ENCODE peak calls at places on chromosomes 2 and 18, in ten cellular contexts. One of them, this sample, is unnamed.

GRCh38 chr2:169362346-169363026 is at the start of gene LRP2:
- DNase-seq in lower lobe of right lung: peak; percentile 63
- DNase-seq in tibial artery: no peak
- DNase-seq in CD4-positive, CD25-positive, alpha-beta regulatory T cell: peak; percentile 3
- DNase-seq in mammary epithelial cell: peak; percentile 2
- DNase-seq in SJSA1: peak; percentile 41
- DNase-seq in hepatocyte: peak; percentile 39
- DNase-seq in heart left ventricle: no peak
- DNase-seq in aorta: peak; percentile 45
- DNase-seq in GM23248: peak; percentile 19
- DNase-seq in this sample: peak; percentile 8

GRCh38 chr18:68925268-68925667 is 127.4 kb downstream of the CCDC102B start:
- DNase-seq in SJSA1: no peak
- DNase-seq in heart left ventricle: no peak
- DNase-seq in hepatocyte: peak; percentile 22
- DNase-seq in tibial artery: no peak
- DNase-seq in CD4-positive, CD25-positive, alpha-beta regulatory T cell: no peak
- DNase-seq in lower lobe of right lung: no peak
- DNase-seq in GM23248: peak; percentile 23
- DNase-seq in mammary epithelial cell: peak; percentile 35
- DNase-seq in aorta: no peak
- DNase-seq in this sample: no peak

GRCh38 chr2:234678721-234679120 is 181.8 kb upstream of the ARL4C start:
- DNase-seq in SJSA1: no peak
- DNase-seq in mammary epithelial cell: no peak
- DNase-seq in CD4-positive, CD25-positive, alpha-beta regulatory T cell: no peak
- DNase-seq in heart left ventricle: no peak
- DNase-seq in lower lobe of right lung: no peak
- DNase-seq in tibial artery: peak; percentile 68
- DNase-seq in hepatocyte: no peak
- DNase-seq in aorta: no peak
- DNase-seq in GM23248: peak; percentile 81
- DNase-seq in this sample: no peak

GRCh38 chr2:240565267-240566202 is 2.7 kb upstream of the RNPEPL1 start:
- DNase-seq in GM23248: peak; percentile 86
- DNase-seq in SJSA1: peak; percentile 96
- DNase-seq in heart left ventricle: peak; percentile 75
- DNase-seq in lower lobe of right lung: peak; percentile 96
- DNase-seq in aorta: peak; percentile 90
- DNase-seq in hepatocyte: peak; percentile 94
- DNase-seq in CD4-positive, CD25-positive, alpha-beta regulatory T cell: peak; percentile 89
- DNase-seq in tibial artery: peak; percentile 84
- DNase-seq in mammary epithelial cell: peak; percentile 72
- DNase-seq in this sample: peak; percentile 94

GRCh38 chr2:74081030-74081429 is 66.7 kb downstream of the BOLA3 start:
- DNase-seq in SJSA1: no peak
- DNase-seq in mammary epithelial cell: no peak
- DNase-seq in heart left ventricle: no peak
- DNase-seq in hepatocyte: no peak
- DNase-seq in tibial artery: peak; percentile 25
- DNase-seq in lower lobe of right lung: no peak
- DNase-seq in GM23248: peak; percentile 37
- DNase-seq in aorta: no peak
- DNase-seq in CD4-positive, CD25-positive, alpha-beta regulatory T cell: no peak
- DNase-seq in this sample: no peak

GRCh38 chr2:236180831-236181453 is 12.8 kb upstream of the GBX2 start:
- DNase-seq in CD4-positive, CD25-positive, alpha-beta regulatory T cell: no peak
- DNase-seq in hepatocyte: peak; percentile 80
- DNase-seq in tibial artery: peak; percentile 67
- DNase-seq in SJSA1: peak; percentile 75
- DNase-seq in aorta: no peak
- DNase-seq in GM23248: peak; percentile 65
- DNase-seq in heart left ventricle: no peak
- DNase-seq in mammary epithelial cell: no peak
- DNase-seq in lower lobe of right lung: no peak
- DNase-seq in this sample: peak; percentile 24

GRCh38 chr2:240601061-240601830 is 14.7 kb downstream of the CAPN10 start:
- DNase-seq in mammary epithelial cell: no peak
- DNase-seq in CD4-positive, CD25-positive, alpha-beta regulatory T cell: no peak
- DNase-seq in aorta: peak; percentile 41
- DNase-seq in tibial artery: peak; percentile 53
- DNase-seq in SJSA1: no peak
- DNase-seq in hepatocyte: no peak
- DNase-seq in GM23248: no peak
- DNase-seq in lower lobe of right lung: peak; percentile 34
- DNase-seq in heart left ventricle: no peak
- DNase-seq in this sample: no peak

GRCh38 chr18:10386049-10386448 is 68.4 kb upstream of the APCDD1 start:
- DNase-seq in tibial artery: no peak
- DNase-seq in lower lobe of right lung: no peak
- DNase-seq in CD4-positive, CD25-positive, alpha-beta regulatory T cell: no peak
- DNase-seq in SJSA1: no peak
- DNase-seq in heart left ventricle: no peak
- DNase-seq in hepatocyte: no peak
- DNase-seq in GM23248: no peak
- DNase-seq in mammary epithelial cell: no peak
- DNase-seq in aorta: no peak
- DNase-seq in this sample: no peak

GRCh38 chr2:215738360-215738759 is 275.0 kb downstream of the MREG start:
- DNase-seq in CD4-positive, CD25-positive, alpha-beta regulatory T cell: no peak
- DNase-seq in hepatocyte: no peak
- DNase-seq in mammary epithelial cell: no peak
- DNase-seq in SJSA1: no peak
- DNase-seq in tibial artery: no peak
- DNase-seq in lower lobe of right lung: no peak
- DNase-seq in GM23248: no peak
- DNase-seq in aorta: no peak
- DNase-seq in heart left ventricle: no peak
- DNase-seq in this sample: no peak

GRCh38 chr2:1115843-1116539 is 165.3 kb downstream of the SNTG2 start:
- DNase-seq in aorta: no peak
- DNase-seq in SJSA1: no peak
- DNase-seq in heart left ventricle: no peak
- DNase-seq in hepatocyte: no peak
- DNase-seq in lower lobe of right lung: no peak
- DNase-seq in GM23248: no peak
- DNase-seq in mammary epithelial cell: no peak
- DNase-seq in tibial artery: no peak
- DNase-seq in CD4-positive, CD25-positive, alpha-beta regulatory T cell: no peak
- DNase-seq in this sample: no peak

GRCh38 chr2:39232141-39232540 is 11.6 kb downstream of the CDKL4 start:
- DNase-seq in SJSA1: no peak
- DNase-seq in GM23248: peak; percentile 18
- DNase-seq in mammary epithelial cell: no peak
- DNase-seq in CD4-positive, CD25-positive, alpha-beta regulatory T cell: no peak
- DNase-seq in heart left ventricle: no peak
- DNase-seq in aorta: no peak
- DNase-seq in hepatocyte: no peak
- DNase-seq in tibial artery: no peak
- DNase-seq in lower lobe of right lung: no peak
- DNase-seq in this sample: no peak

GRCh38 chr18:27695509-27695908 is 481.4 kb downstream of the CDH2 start:
- DNase-seq in GM23248: no peak
- DNase-seq in tibial artery: no peak
- DNase-seq in hepatocyte: peak; percentile 27
- DNase-seq in CD4-positive, CD25-positive, alpha-beta regulatory T cell: no peak
- DNase-seq in heart left ventricle: no peak
- DNase-seq in aorta: no peak
- DNase-seq in SJSA1: no peak
- DNase-seq in lower lobe of right lung: no peak
- DNase-seq in mammary epithelial cell: peak; percentile 34
- DNase-seq in this sample: no peak

GRCh38 chr2:79090678-79091077 is 2.9 kb upstream of the REG1B start:
- DNase-seq in CD4-positive, CD25-positive, alpha-beta regulatory T cell: no peak
- DNase-seq in heart left ventricle: no peak
- DNase-seq in lower lobe of right lung: no peak
- DNase-seq in hepatocyte: no peak
- DNase-seq in GM23248: no peak
- DNase-seq in tibial artery: no peak
- DNase-seq in SJSA1: no peak
- DNase-seq in aorta: no peak
- DNase-seq in mammary epithelial cell: no peak
- DNase-seq in this sample: no peak

GRCh38 chr2:63792523-63792922 is 49.2 kb upstream of the UGP2 start:
- DNase-seq in tibial artery: no peak
- DNase-seq in heart left ventricle: no peak
- DNase-seq in mammary epithelial cell: peak; percentile 78
- DNase-seq in SJSA1: peak; percentile 74
- DNase-seq in aorta: no peak
- DNase-seq in CD4-positive, CD25-positive, alpha-beta regulatory T cell: no peak
- DNase-seq in hepatocyte: peak; percentile 10
- DNase-seq in GM23248: peak; percentile 90
- DNase-seq in lower lobe of right lung: no peak
- DNase-seq in this sample: no peak

GRCh38 chr2:145715601-145716000 is 1195.7 kb upstream of the ZEB2 start:
- DNase-seq in GM23248: peak; percentile 64
- DNase-seq in heart left ventricle: no peak
- DNase-seq in tibial artery: no peak
- DNase-seq in SJSA1: no peak
- DNase-seq in mammary epithelial cell: peak; percentile 21
- DNase-seq in CD4-positive, CD25-positive, alpha-beta regulatory T cell: no peak
- DNase-seq in aorta: no peak
- DNase-seq in lower lobe of right lung: no peak
- DNase-seq in hepatocyte: no peak
- DNase-seq in this sample: no peak

GRCh38 chr2:26458365-26459042 is 19.4 kb downstream of the OTOF start:
- DNase-seq in mammary epithelial cell: no peak
- DNase-seq in SJSA1: peak; percentile 33
- DNase-seq in aorta: no peak
- DNase-seq in tibial artery: peak; percentile 51
- DNase-seq in CD4-positive, CD25-positive, alpha-beta regulatory T cell: no peak
- DNase-seq in GM23248: no peak
- DNase-seq in hepatocyte: no peak
- DNase-seq in heart left ventricle: no peak
- DNase-seq in lower lobe of right lung: no peak
- DNase-seq in this sample: no peak
- H3K4me1 ChIP-seq in mammary epithelial cell: no peaks in the 10 kb centered on the region
- H3K4me1 ChIP-seq in SJSA1: no peaks in the 10 kb centered on the region
- H3K4me1 ChIP-seq in aorta: no peaks in the 10 kb centered on the region
- H3K4me1 ChIP-seq in tibial artery: no peaks in the 10 kb centered on the region
- H3K4me1 ChIP-seq in CD4-positive, CD25-positive, alpha-beta regulatory T cell: no peaks in the 10 kb centered on the region
- H3K4me1 ChIP-seq in GM23248: peaks cover 10% of the 10 kb centered on the region
- H3K4me1 ChIP-seq in hepatocyte: peaks cover 29% of the 10 kb centered on the region
- H3K4me1 ChIP-seq in heart left ventricle: no peaks in the 10 kb centered on the region
- H3K4me1 ChIP-seq in lower lobe of right lung: no peaks in the 10 kb centered on the region
- H3K4me1 ChIP-seq in this sample: no peaks in the 10 kb centered on the region

GRCh38 chr2:54709341-54709809 is 14.1 kb upstream of the EML6 start:
- DNase-seq in mammary epithelial cell: no peak
- DNase-seq in hepatocyte: peak; percentile 52
- DNase-seq in SJSA1: no peak
- DNase-seq in GM23248: no peak
- DNase-seq in CD4-positive, CD25-positive, alpha-beta regulatory T cell: no peak
- DNase-seq in aorta: peak; percentile 63
- DNase-seq in heart left ventricle: peak; percentile 25
- DNase-seq in lower lobe of right lung: peak; percentile 63
- DNase-seq in tibial artery: no peak
- DNase-seq in this sample: no peak
- H3K4me3 ChIP-seq in mammary epithelial cell: no peak overlapping the region
- H3K4me3 ChIP-seq in hepatocyte: no peak overlapping the region
- H3K4me3 ChIP-seq in SJSA1: no peak overlapping the region
- H3K4me3 ChIP-seq in GM23248: peak overlapping the region; percentile 16
- H3K4me3 ChIP-seq in CD4-positive, CD25-positive, alpha-beta regulatory T cell: no peak overlapping the region
- H3K4me3 ChIP-seq in aorta: peak overlapping the region; percentile 5
- H3K4me3 ChIP-seq in heart left ventricle: peak overlapping the region; percentile 8
- H3K4me3 ChIP-seq in lower lobe of right lung: peak overlapping the region; percentile 55
- H3K4me3 ChIP-seq in tibial artery: peak overlapping the region; percentile 47
- H3K4me3 ChIP-seq in this sample: peak overlapping the region; percentile 55

GRCh38 chr2:187527262-187527661 is 27.0 kb downstream of the TFPI start:
- DNase-seq in aorta: no peak
- DNase-seq in lower lobe of right lung: no peak
- DNase-seq in hepatocyte: no peak
- DNase-seq in SJSA1: no peak
- DNase-seq in CD4-positive, CD25-positive, alpha-beta regulatory T cell: no peak
- DNase-seq in mammary epithelial cell: no peak
- DNase-seq in GM23248: peak; percentile 53
- DNase-seq in heart left ventricle: no peak
- DNase-seq in tibial artery: no peak
- DNase-seq in this sample: no peak
- H3K27ac ChIP-seq in aorta: no peak overlapping the region
- H3K27ac ChIP-seq in lower lobe of right lung: no peak overlapping the region
- H3K27ac ChIP-seq in hepatocyte: no peak overlapping the region
- H3K27ac ChIP-seq in SJSA1: peak overlapping the region; percentile 50
- H3K27ac ChIP-seq in CD4-positive, CD25-positive, alpha-beta regulatory T cell: no peak overlapping the region
- H3K27ac ChIP-seq in mammary epithelial cell: no peak overlapping the region
- H3K27ac ChIP-seq in GM23248: peak overlapping the region; percentile 62
- H3K27ac ChIP-seq in heart left ventricle: peak overlapping the region; percentile 25
- H3K27ac ChIP-seq in tibial artery: peak overlapping the region; percentile 67
- H3K27ac ChIP-seq in this sample: no peak overlapping the region

GRCh38 chr2:205633994-205634393 is 48.3 kb upstream of the NRP2 start:
- DNase-seq in heart left ventricle: no peak
- DNase-seq in SJSA1: no peak
- DNase-seq in CD4-positive, CD25-positive, alpha-beta regulatory T cell: no peak
- DNase-seq in GM23248: peak; percentile 68
- DNase-seq in aorta: no peak
- DNase-seq in hepatocyte: no peak
- DNase-seq in tibial artery: no peak
- DNase-seq in lower lobe of right lung: no peak
- DNase-seq in mammary epithelial cell: no peak
- DNase-seq in this sample: no peak

GRCh38 chr2:205636549-205636948 is 45.8 kb upstream of the NRP2 start:
- DNase-seq in SJSA1: no peak
- DNase-seq in tibial artery: no peak
- DNase-seq in aorta: no peak
- DNase-seq in heart left ventricle: no peak
- DNase-seq in lower lobe of right lung: no peak
- DNase-seq in GM23248: peak; percentile 6
- DNase-seq in hepatocyte: no peak
- DNase-seq in CD4-positive, CD25-positive, alpha-beta regulatory T cell: no peak
- DNase-seq in mammary epithelial cell: no peak
- DNase-seq in this sample: no peak

GRCh38 chr2:205637779-205638503 is 44.4 kb upstream of the NRP2 start:
- DNase-seq in SJSA1: no peak
- DNase-seq in tibial artery: no peak
- DNase-seq in lower lobe of right lung: no peak
- DNase-seq in hepatocyte: peak; percentile 27
- DNase-seq in aorta: no peak
- DNase-seq in CD4-positive, CD25-positive, alpha-beta regulatory T cell: no peak
- DNase-seq in heart left ventricle: no peak
- DNase-seq in GM23248: peak; percentile 9
- DNase-seq in mammary epithelial cell: no peak
- DNase-seq in this sample: no peak

GRCh38 chr2:205640713-205641112 is 41.6 kb upstream of the NRP2 start:
- DNase-seq in GM23248: no peak
- DNase-seq in aorta: no peak
- DNase-seq in lower lobe of right lung: no peak
- DNase-seq in SJSA1: no peak
- DNase-seq in heart left ventricle: no peak
- DNase-seq in CD4-positive, CD25-positive, alpha-beta regulatory T cell: no peak
- DNase-seq in tibial artery: no peak
- DNase-seq in mammary epithelial cell: no peak
- DNase-seq in hepatocyte: no peak
- DNase-seq in this sample: no peak

DNA sequence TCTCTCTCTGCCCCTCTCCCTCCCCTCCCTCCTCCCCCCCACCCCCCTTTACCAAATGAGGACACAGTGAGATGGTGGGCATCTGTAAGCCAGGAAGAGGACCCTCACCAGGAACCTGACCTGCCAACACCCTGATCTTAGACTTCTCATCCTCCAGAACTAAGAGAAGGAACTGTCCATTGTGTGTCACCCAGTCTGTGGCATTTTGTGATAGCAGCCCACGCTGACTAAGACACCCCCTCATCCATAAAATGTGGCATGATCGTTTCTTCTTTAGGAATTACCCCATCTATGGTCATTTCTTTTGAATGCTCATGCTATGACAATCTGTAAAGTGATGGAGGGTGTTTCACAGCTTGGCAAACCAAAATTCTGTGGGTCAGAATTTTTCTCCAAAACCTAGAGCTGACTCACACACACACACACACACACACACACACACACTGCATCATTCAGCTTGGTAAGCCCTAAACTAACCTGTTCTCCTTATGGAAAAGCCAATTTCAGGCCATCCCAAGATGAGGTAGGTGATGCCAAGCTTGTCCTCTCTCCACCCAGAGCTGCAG is 45.2 kb upstream of the NRP2 start:
- DNase-seq in tibial artery: no peak
- DNase-seq in mammary epithelial cell: no peak
- DNase-seq in GM23248: peak; percentile 49
- DNase-seq in CD4-positive, CD25-positive, alpha-beta regulatory T cell: no peak
- DNase-seq in hepatocyte: no peak
- DNase-seq in SJSA1: no peak
- DNase-seq in lower lobe of right lung: no peak
- DNase-seq in heart left ventricle: no peak
- DNase-seq in aorta: no peak
- DNase-seq in this sample: no peak
- H3K4me1 ChIP-seq in tibial artery: no peaks in the 10 kb centered on the region
- H3K4me1 ChIP-seq in mammary epithelial cell: no peaks in the 10 kb centered on the region
- H3K4me1 ChIP-seq in GM23248: peaks cover 5% of the 10 kb centered on the region
- H3K4me1 ChIP-seq in CD4-positive, CD25-positive, alpha-beta regulatory T cell: no peaks in the 10 kb centered on the region
- H3K4me1 ChIP-seq in hepatocyte: no peaks in the 10 kb centered on the region
- H3K4me1 ChIP-seq in SJSA1: no peaks in the 10 kb centered on the region
- H3K4me1 ChIP-seq in lower lobe of right lung: no peaks in the 10 kb centered on the region
- H3K4me1 ChIP-seq in heart left ventricle: no peaks in the 10 kb centered on the region
- H3K4me1 ChIP-seq in aorta: no peaks in the 10 kb centered on the region
- H3K4me1 ChIP-seq in this sample: no peaks in the 10 kb centered on the region

This sample was measured in CD8-positive, alpha-beta T cell.